ENCODE peak calls at places on chromosomes 3 and 15, in seven cellular contexts. Y is SJSA1, A is tibial artery, P is AG09309, G is upper lobe of right lung, Q is Peyer's patch, D is astrocyte. S is an unnamed sample.

GRCh38 chr3:38585791-38586420 is 63.6 kb downstream of the SCN5A start:
- DNase-seq in Y (no peak), A (peak; percentile 11), P (no peak), G (peak; percentile 37), Q (peak; percentile 23), D (no peak), S (no peak)

GRCh38 chr3:46558184-46559029 is 7.7 kb downstream of the LRRC2 start:
- DNase-seq in Y (peak; percentile 79), A (peak; percentile 68), P (peak; percentile 58), G (peak; percentile 91), Q (peak; percentile 92), D (peak; percentile 77), S (peak; percentile 89)

GRCh38 chr3:111548060-111548459 is 6.1 kb downstream of the CD96 start:
- DNase-seq in Y (no peak), A (no peak), P (no peak), G (no peak), Q (no peak), D (no peak), S (no peak)

GRCh38 chr3:26652157-26652556 is 29.6 kb downstream of the LRRC3B start:
- DNase-seq in Y (no peak), A (no peak), P (no peak), G (no peak), Q (no peak), D (no peak), S (peak; percentile 0)

GRCh38 chr15:99486371-99487336 is 79.1 kb upstream of the MEF2A start:
- DNase-seq in Y (peak; percentile 46), A (peak; percentile 87), P (peak; percentile 85), G (peak; percentile 84), Q (peak; percentile 58), D (peak; percentile 49), S (peak; percentile 100)

GRCh38 chr3:178966299-178967183 is 105.1 kb downstream of the ZMAT3 start:
- DNase-seq in Y (peak; percentile 40), A (no peak), P (no peak), G (no peak), Q (no peak), D (peak; percentile 20), S (peak; percentile 8)

GRCh38 chr3:194879991-194880939 is 194.6 kb downstream of the FAM43A start:
- DNase-seq in Y (no peak), A (peak; percentile 76), P (peak; percentile 23), G (no peak), Q (no peak), D (peak; percentile 57), S (peak; percentile 94)

GRCh38 chr3:50610181-50610971 is 1.2 kb downstream of the CISH start:
- DNase-seq in Y (no peak), A (no peak), P (no peak), G (peak; percentile 84), Q (peak; percentile 85), D (no peak), S (no peak)

GRCh38 chr3:10949197-10949596 is 43.4 kb upstream of the SLC6A1 start:
- DNase-seq in Y (no peak), A (no peak), P (no peak), G (no peak), Q (no peak), D (no peak), S (no peak)

GRCh38 chr15:40846846-40847224 is 3.0 kb downstream of the SPINT1 start:
- DNase-seq in Y (no peak), A (no peak), P (no peak), G (no peak), Q (peak; percentile 51), D (no peak), S (no peak)

GRCh38 chr3:107604057-107604802 is 81.5 kb downstream of the BBX start:
- DNase-seq in Y (no peak), A (no peak), P (no peak), G (no peak), Q (no peak), D (peak; percentile 58), S (peak; percentile 10)

GRCh38 chr15:50594311-50594710 is 47.8 kb upstream of the USP50 start:
- DNase-seq in Y (no peak), A (no peak), P (no peak), G (no peak), Q (no peak), D (no peak), S (no peak)

DNA sequence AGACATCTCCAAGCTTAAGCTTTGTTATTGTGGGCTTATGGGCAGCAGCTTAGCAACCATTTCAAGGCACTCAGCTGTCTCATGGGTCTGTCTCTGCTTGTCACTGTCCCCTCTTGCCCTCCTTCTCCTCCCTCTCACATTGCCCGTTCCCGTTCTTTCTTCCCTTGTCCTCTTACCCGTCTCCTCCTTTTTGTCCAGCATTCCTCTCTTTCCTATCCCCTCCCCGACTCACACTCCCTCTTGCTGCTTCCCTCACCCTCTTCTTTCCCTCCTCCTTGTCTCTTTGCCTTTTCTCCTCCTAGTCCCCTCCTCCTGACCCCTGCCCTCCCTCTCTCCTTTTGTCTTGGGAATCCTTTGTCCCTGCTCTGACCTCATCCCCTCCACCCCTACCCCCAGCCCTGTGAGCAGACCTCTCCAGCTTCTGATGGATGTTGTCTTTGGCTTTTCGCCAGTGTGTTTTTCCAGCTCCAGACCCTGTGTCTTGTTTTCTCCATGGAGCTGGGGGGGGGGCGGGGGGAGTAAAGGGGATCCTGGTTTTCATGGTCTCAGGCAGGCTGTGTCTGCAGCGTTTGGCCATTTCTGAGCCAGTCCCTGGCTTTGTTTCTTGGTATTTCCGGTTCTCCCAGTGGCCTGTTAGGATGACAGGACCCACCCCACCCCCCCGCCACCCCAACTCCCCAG is 47.9 kb upstream of the TRAK1 start:
- DNase-seq in Y (peak; percentile 79), A (no peak), P (no peak), G (no peak), Q (peak; percentile 36), D (peak; percentile 78), S (peak; percentile 58)
- H3K4me3 ChIP-seq in Y (no peak overlapping the region), A (no peak overlapping the region), P (no peak overlapping the region), G (no peak overlapping the region), Q (no peak overlapping the region), D (no peak overlapping the region), S (no peak overlapping the region)

GRCh38 chr15:29570121-29570930 is 251.9 kb downstream of the TJP1 start:
- DNase-seq in Y (no peak), A (no peak), P (no peak), G (no peak), Q (no peak), D (no peak), S (peak; percentile 26)
- H3K4me3 ChIP-seq in Y (peak overlapping the region; percentile 31), A (peak overlapping the region; percentile 42), P (no peak overlapping the region), G (peak overlapping the region; percentile 50), Q (peak overlapping the region; percentile 27), D (peak overlapping the region; percentile 28), S (peak overlapping the region; percentile 31)

GRCh38 chr3:185552358-185552877 is at the start of gene LIPH:
- DNase-seq in Y (no peak), A (no peak), P (no peak), G (no peak), Q (peak; percentile 76), D (peak; percentile 23), S (no peak)
- H3K4me3 ChIP-seq in Y (no peak within 1 kb of the TSS), A (no peak within 1 kb of the TSS), P (no peak within 1 kb of the TSS), G (peak within 1 kb of the TSS; percentile 44), Q (no peak within 1 kb of the TSS), D (no peak within 1 kb of the TSS), S (no peak within 1 kb of the TSS)

GRCh38 chr15:63480441-63480821 is 24.0 kb upstream of the USP3 start:
- DNase-seq in Y (no peak), A (no peak), P (no peak), G (no peak), Q (no peak), D (no peak), S (no peak)
- H3K4me3 ChIP-seq in Y (no peak overlapping the region), A (no peak overlapping the region), P (no peak overlapping the region), G (no peak overlapping the region), Q (no peak overlapping the region), D (no peak overlapping the region), S (no peak overlapping the region)

DNA sequence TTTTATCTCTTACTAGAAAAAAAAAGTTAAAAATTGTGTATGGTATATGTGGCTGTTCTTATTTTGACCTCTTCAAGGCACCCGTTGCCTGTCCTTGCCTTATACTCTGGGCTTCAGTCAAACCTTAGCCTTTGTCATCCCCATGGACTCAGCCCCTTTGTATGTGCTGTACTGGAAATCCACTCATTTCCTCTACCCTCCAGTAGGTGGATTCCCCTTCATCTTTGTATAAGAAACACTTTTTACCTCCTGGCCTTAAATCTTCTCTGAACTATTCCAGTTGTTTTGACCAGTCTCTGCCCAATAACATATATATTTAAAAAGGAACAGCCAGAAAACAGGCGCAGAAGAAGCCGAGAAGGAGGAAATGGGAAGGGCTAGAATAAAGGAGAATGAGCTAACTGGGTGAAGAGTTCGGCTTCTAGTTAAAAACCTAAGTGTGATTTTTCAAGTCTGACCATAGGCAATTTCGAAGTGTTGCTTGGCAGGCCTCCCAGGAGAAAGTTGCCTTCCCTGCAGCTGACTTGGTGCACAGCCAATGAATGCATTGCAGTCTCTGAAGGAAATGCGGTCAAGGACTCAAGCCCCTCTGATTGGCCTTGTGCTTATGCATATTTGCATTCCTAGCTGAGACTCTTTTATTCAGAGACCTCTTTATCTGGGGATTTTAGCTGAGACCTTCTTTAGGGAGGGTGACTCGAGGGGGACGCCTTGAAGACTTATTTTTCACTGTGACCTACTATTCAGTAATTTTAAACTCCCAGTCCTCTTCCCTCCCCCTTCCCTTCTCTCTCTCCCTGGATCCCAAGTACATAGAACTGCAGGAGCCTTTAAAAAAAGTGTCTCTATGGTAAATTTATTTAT is 277.4 kb downstream of the ROBO1 start:
- DNase-seq in Y (no peak), A (peak; percentile 43), P (no peak), G (peak; percentile 65), Q (peak; percentile 48), D (peak; percentile 94), S (peak; percentile 68)
- H3K4me3 ChIP-seq in Y (no peak overlapping the region), A (no peak overlapping the region), P (no peak overlapping the region), G (no peak overlapping the region), Q (no peak overlapping the region), D (peak overlapping the region; percentile 21), S (no peak overlapping the region)

GRCh38 chr3:186417791-186418190 is 55.8 kb upstream of the DGKG start:
- DNase-seq in Y (peak; percentile 22), A (no peak), P (peak; percentile 63), G (no peak), Q (no peak), D (peak; percentile 87), S (peak; percentile 74)

GRCh38 chr3:186414735-186415419 is 52.8 kb upstream of the DGKG start:
- DNase-seq in Y (peak; percentile 3), A (no peak), P (peak; percentile 79), G (no peak), Q (no peak), D (peak; percentile 92), S (peak; percentile 89)

GRCh38 chr3:186411089-186411488 is 49.1 kb upstream of the DGKG start:
- DNase-seq in Y (no peak), A (no peak), P (no peak), G (no peak), Q (no peak), D (no peak), S (no peak)

GRCh38 chr3:186411994-186412393 is 50.0 kb upstream of the DGKG start:
- DNase-seq in Y (no peak), A (no peak), P (no peak), G (no peak), Q (no peak), D (no peak), S (no peak)

DNA sequence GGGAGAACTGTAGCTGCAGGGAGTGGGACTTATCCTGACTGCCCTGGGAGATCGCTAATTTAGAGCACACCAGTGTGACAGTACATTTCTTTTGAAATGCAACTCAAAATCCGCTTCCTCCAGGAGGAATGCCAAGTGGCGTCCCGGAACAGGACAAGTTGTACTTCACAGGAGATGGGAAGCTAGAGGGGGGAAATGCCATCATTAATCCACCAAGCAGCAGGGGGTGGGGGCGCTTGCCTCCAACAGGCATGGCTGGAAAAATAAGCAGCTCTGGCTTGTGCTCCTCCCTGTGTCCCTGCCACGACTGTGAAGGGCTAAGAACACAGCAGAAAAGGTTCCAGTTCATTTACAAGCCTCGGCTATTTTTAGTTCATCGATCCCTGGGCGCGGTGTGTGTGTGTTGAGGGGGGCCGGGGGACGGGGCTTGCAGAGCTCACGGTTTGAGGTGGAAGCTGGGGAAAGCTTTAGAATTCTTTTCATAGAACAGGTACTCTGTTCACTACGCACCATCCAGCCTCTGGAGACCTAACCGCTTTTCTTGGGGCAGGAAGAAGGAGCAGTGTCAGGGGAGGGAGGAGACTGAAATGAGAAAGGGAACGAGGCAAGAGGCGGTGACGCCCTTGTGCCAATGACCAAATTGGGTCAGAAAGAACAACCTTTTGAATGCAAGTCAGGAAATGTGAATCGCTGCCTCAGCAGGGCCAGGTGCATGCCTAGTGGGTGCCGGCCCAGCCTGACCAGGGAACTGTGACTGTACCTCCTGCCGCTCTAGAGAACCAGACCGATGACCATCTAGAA is 51.8 kb upstream of the DGKG start:
- DNase-seq in Y (no peak), A (peak; percentile 66), P (no peak), G (peak; percentile 66), Q (peak; percentile 73), D (no peak), S (peak; percentile 20)
- H3K4me3 ChIP-seq in Y (no peak overlapping the region), A (peak overlapping the region; percentile 45), P (peak overlapping the region; percentile 1), G (peak overlapping the region; percentile 41), Q (peak overlapping the region; percentile 30), D (peak overlapping the region; percentile 26), S (no peak overlapping the region)